ENCODE peak calls at places on chromosomes 3 and 15, in four cellular contexts. One of them, this sample, is unnamed.
A peak's percentile ranks its signal among the peaks of the same experiment; 100 is the strongest.

GRCh38 chr3:141465221-141465620 is 21.6 kb upstream of the RASA2 start:
- DNase-seq in H1: no peak
- DNase-seq in K562: no peak
- DNase-seq in GM12878: no peak
- DNase-seq in this sample: no peak

GRCh38 chr3:98901032-98901464 is 447 bp downstream of the DCBLD2 start:
- DNase-seq in H1: peak; percentile 25
- DNase-seq in K562: peak; percentile 38
- DNase-seq in GM12878: no peak
- DNase-seq in this sample: peak; percentile 32

GRCh38 chr3:193780810-193781472 is 187.9 kb downstream of the OPA1 start:
- DNase-seq in H1: peak; percentile 50
- DNase-seq in K562: peak; percentile 78
- DNase-seq in GM12878: no peak
- DNase-seq in this sample: peak; percentile 44

GRCh38 chr15:25863067-25863967 is at the start of gene ATP10A:
- DNase-seq in H1: no peak
- DNase-seq in K562: no peak
- DNase-seq in GM12878: no peak
- DNase-seq in this sample: no peak

GRCh38 chr3:107150675-107151074 is 226.6 kb upstream of the CCDC54 start:
- DNase-seq in H1: no peak
- DNase-seq in K562: no peak
- DNase-seq in GM12878: no peak
- DNase-seq in this sample: no peak

GRCh38 chr3:6532101-6532500 is 328.8 kb upstream of the GRM7 start:
- DNase-seq in H1: no peak
- DNase-seq in K562: no peak
- DNase-seq in GM12878: no peak
- DNase-seq in this sample: no peak

GRCh38 chr3:25747033-25747432 is 36.2 kb downstream of the NGLY1 start:
- DNase-seq in H1: no peak
- DNase-seq in K562: no peak
- DNase-seq in GM12878: no peak
- DNase-seq in this sample: no peak

GRCh38 chr15:57500256-57500655 is 91.4 kb upstream of the MYZAP start:
- DNase-seq in H1: no peak
- DNase-seq in K562: no peak
- DNase-seq in GM12878: no peak
- DNase-seq in this sample: no peak

GRCh38 chr15:81909229-81910087 is 136.4 kb downstream of the MEX3B start:
- DNase-seq in H1: no peak
- DNase-seq in K562: no peak
- DNase-seq in GM12878: no peak
- DNase-seq in this sample: no peak

GRCh38 chr3:133663569-133664313 is 2.0 kb upstream of the TOPBP1 start:
- DNase-seq in H1: no peak
- DNase-seq in K562: peak; percentile 39
- DNase-seq in GM12878: no peak
- DNase-seq in this sample: peak; percentile 82

GRCh38 chr15:88915354-88915753 is 2.2 kb upstream of the MFGE8 start:
- DNase-seq in H1: no peak
- DNase-seq in K562: no peak
- DNase-seq in GM12878: no peak
- DNase-seq in this sample: no peak

GRCh38 chr15:88918738-88919137 is 5.6 kb upstream of the MFGE8 start:
- DNase-seq in H1: no peak
- DNase-seq in K562: no peak
- DNase-seq in GM12878: peak; percentile 75
- DNase-seq in this sample: no peak

GRCh38 chr15:88920186-88920891 is 7.2 kb upstream of the MFGE8 start:
- DNase-seq in H1: no peak
- DNase-seq in K562: no peak
- DNase-seq in GM12878: no peak
- DNase-seq in this sample: no peak

GRCh38 chr15:88913850-88914169 is 631 bp upstream of the MFGE8 start:
- DNase-seq in H1: no peak
- DNase-seq in K562: no peak
- DNase-seq in GM12878: no peak
- DNase-seq in this sample: no peak

GRCh38 chr15:88917764-88918163 is 4.6 kb upstream of the MFGE8 start:
- DNase-seq in H1: no peak
- DNase-seq in K562: no peak
- DNase-seq in GM12878: no peak
- DNase-seq in this sample: no peak
- TF ChIP-seq HDAC6 in H1: no peak
- TF ChIP-seq HDAC6 in K562: no peak
- TF ChIP-seq HDAC6 in GM12878: no peak
- TF ChIP-seq HDAC6 in this sample: no peak

GRCh38 chr15:95887666-95888480 is 442.6 kb upstream of the NR2F2 start:
- DNase-seq in H1: no peak
- DNase-seq in K562: no peak
- DNase-seq in GM12878: no peak
- DNase-seq in this sample: no peak
- TF ChIP-seq HDAC6 in H1: no peak
- TF ChIP-seq HDAC6 in K562: no peak
- TF ChIP-seq HDAC6 in GM12878: no peak
- TF ChIP-seq HDAC6 in this sample: no peak

DNA sequence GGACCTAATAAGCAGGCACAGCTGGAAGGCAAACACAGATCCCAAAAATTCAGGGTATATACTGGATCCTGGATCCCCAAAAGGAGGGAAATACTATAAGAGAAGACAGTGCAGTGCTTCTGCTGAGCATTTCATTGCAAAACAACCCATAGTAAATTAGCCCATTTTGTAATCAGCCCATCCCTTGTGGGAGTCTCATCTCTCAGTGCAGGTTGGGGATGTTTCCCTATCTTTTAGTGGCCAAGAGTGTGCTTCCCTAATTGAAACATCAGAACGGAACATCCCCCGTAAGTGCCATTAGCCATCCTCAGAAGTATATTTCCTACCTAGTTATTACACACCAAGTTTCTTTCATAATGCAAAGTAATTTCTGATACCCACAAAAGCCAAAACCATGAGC is 11.2 kb upstream of the MTMR14 start:
- DNase-seq in H1: no peak
- DNase-seq in K562: no peak
- DNase-seq in GM12878: no peak
- DNase-seq in this sample: no peak
- TF ChIP-seq HDAC6 in H1: no peak
- TF ChIP-seq HDAC6 in K562: no peak
- TF ChIP-seq HDAC6 in GM12878: no peak
- TF ChIP-seq HDAC6 in this sample: no peak

GRCh38 chr3:105473521-105474223 is 107.0 kb downstream of the ALCAM start:
- DNase-seq in H1: no peak
- DNase-seq in K562: no peak
- DNase-seq in GM12878: no peak
- DNase-seq in this sample: no peak
- TF ChIP-seq HDAC6 in H1: no peak
- TF ChIP-seq HDAC6 in K562: no peak
- TF ChIP-seq HDAC6 in GM12878: no peak
- TF ChIP-seq HDAC6 in this sample: no peak

This sample was measured in HepG2.